ENCODE peak calls at places on chromosomes 12 and 14, in six cellular contexts. One of them, this sample, is unnamed. For H3K4me1, the result is how much of the 10 kb centered on the place peaks cover.

GRCh38 chr12:132194056-132194455 is 49.8 kb downstream of the NOC4L start:
- DNase-seq in ascending aorta: no peak
- DNase-seq in kidney: no peak
- DNase-seq in CD8-positive, alpha-beta T cell: no peak
- DNase-seq in thyroid gland: no peak
- DNase-seq in GM23248: peak
- DNase-seq in this sample: no peak

GRCh38 chr14:104334812-104335161 is 196.4 kb downstream of the KIF26A start:
- DNase-seq in kidney: no peak
- DNase-seq in ascending aorta: no peak
- DNase-seq in thyroid gland: no peak
- DNase-seq in GM23248: no peak
- DNase-seq in CD8-positive, alpha-beta T cell: no peak
- DNase-seq in this sample: no peak

GRCh38 chr12:18828987-18829386 is 91.1 kb downstream of the CAPZA3 start:
- DNase-seq in CD8-positive, alpha-beta T cell: no peak
- DNase-seq in kidney: no peak
- DNase-seq in GM23248: no peak
- DNase-seq in thyroid gland: no peak
- DNase-seq in ascending aorta: no peak
- DNase-seq in this sample: no peak

GRCh38 chr12:69846976-69847375 is 21.9 kb downstream of the MYRFL start:
- DNase-seq in CD8-positive, alpha-beta T cell: no peak
- DNase-seq in kidney: no peak
- DNase-seq in ascending aorta: no peak
- DNase-seq in GM23248: no peak
- DNase-seq in thyroid gland: no peak
- DNase-seq in this sample: no peak

GRCh38 chr12:92146865-92147264 is 1.2 kb upstream of the BTG1 start:
- DNase-seq in CD8-positive, alpha-beta T cell: no peak
- DNase-seq in kidney: no peak
- DNase-seq in ascending aorta: no peak
- DNase-seq in GM23248: peak
- DNase-seq in thyroid gland: no peak
- DNase-seq in this sample: no peak

GRCh38 chr12:13288501-13288900 is 92.0 kb downstream of the EMP1 start:
- DNase-seq in ascending aorta: no peak
- DNase-seq in thyroid gland: no peak
- DNase-seq in CD8-positive, alpha-beta T cell: no peak
- DNase-seq in GM23248: no peak
- DNase-seq in kidney: no peak
- DNase-seq in this sample: no peak

GRCh38 chr14:61003571-61003970 is 22.5 kb downstream of the SLC38A6 start:
- DNase-seq in CD8-positive, alpha-beta T cell: no peak
- DNase-seq in kidney: no peak
- DNase-seq in GM23248: peak
- DNase-seq in thyroid gland: no peak
- DNase-seq in ascending aorta: no peak
- DNase-seq in this sample: no peak

GRCh38 chr14:106174206-106174605 is 647.8 kb downstream of the TMEM121 start:
- DNase-seq in thyroid gland: no peak
- DNase-seq in kidney: no peak
- DNase-seq in CD8-positive, alpha-beta T cell: peak
- DNase-seq in GM23248: no peak
- DNase-seq in ascending aorta: no peak
- DNase-seq in this sample: no peak

GRCh38 chr14:67526676-67527459 is 6.2 kb upstream of the PLEKHH1 start:
- DNase-seq in ascending aorta: no peak
- DNase-seq in thyroid gland: peak
- DNase-seq in CD8-positive, alpha-beta T cell: peak
- DNase-seq in GM23248: peak
- DNase-seq in kidney: no peak
- DNase-seq in this sample: peak

DNA sequence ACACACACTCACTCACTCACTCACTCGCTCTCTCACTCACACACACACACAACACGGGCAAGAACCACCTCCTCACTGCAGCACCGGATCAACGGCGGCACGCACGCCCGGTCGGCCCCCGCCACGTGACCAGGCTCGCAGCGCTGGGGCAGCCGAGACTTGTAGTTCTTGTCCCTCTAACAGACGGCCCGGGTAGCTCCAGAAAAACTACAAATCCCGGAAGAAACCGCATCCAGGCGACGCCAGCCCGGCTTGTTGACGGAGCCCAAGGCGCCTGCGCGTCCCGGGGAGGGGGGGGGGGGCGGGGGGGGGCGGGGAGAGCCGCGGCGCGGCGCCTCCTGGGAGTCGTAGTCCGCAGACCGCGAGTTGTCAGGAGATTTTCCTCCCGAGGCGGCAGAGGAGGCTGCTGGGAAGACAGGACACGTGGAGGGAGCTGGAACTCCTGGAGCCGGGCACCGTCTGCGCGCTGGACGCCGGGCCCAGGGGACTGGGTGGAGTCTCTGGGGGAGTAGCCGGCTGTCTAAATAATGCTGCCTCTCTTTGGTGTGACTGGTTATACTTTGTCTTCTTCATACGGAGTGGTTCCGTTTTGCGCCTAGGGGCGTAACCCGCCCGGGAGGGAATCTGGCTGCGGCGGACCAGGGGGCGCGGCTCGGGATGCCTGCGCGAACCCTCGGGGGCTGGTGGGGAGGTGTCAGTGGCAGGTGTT is at the start of gene MAX:
- DNase-seq in GM23248: peak
- DNase-seq in CD8-positive, alpha-beta T cell: peak
- DNase-seq in thyroid gland: peak
- DNase-seq in ascending aorta: peak
- DNase-seq in kidney: peak
- DNase-seq in this sample: peak
- H3K4me3 ChIP-seq in GM23248: peak
- H3K4me3 ChIP-seq in CD8-positive, alpha-beta T cell: peak
- H3K4me3 ChIP-seq in thyroid gland: peak
- H3K4me3 ChIP-seq in ascending aorta: peak
- H3K4me3 ChIP-seq in kidney: peak
- H3K4me3 ChIP-seq in this sample: peak

GRCh38 chr12:113709456-113709855 is 237.8 kb upstream of the LHX5 start:
- DNase-seq in CD8-positive, alpha-beta T cell: no peak
- DNase-seq in GM23248: no peak
- DNase-seq in thyroid gland: no peak
- DNase-seq in ascending aorta: no peak
- DNase-seq in kidney: no peak
- DNase-seq in this sample: no peak
- H3K4me1 ChIP-seq in CD8-positive, alpha-beta T cell: under half
- H3K4me1 ChIP-seq in GM23248: under half
- H3K4me1 ChIP-seq in thyroid gland: under half
- H3K4me1 ChIP-seq in ascending aorta: under half
- H3K4me1 ChIP-seq in kidney: under half
- H3K4me1 ChIP-seq in this sample: under half

DNA sequence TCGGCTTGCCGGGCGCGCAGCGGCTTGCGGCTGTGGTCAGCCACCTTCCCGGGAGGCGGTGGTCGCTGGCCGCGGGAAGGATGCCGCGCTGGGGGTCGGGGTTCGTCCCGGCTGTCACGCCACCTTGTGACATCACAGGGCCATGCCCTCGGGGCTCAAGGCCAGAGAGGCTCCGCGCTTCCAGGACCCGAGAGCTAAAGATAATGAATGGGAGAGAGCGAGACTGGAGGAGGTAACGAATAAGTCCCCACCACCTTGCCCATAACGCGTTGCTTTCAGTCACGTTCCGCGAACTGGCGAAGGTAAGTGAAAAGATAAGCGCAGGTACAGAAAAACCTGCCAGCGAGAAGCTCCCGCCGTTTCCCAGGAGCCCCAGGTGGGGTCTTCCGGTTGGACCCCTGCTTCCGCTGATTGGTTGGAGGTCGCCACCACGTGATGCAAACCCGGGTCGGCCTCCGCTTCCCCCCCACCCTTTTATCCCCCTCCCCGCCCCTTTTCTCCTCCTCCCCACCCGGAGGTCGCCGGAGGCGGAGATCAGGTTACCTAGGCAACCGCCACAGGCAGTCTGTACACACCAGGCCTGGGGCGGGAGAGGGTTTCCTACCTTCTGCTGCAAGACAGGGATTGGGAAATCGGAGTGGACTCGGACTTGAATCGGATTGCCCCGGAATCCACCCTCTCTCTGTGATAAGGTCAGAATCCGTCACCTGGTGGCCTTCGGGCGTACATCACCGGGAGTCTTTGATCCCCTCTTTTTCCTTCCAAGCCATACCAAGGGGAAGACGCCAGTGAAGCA is at the start of gene LRRC9:
- DNase-seq in CD8-positive, alpha-beta T cell: peak
- DNase-seq in GM23248: peak
- DNase-seq in ascending aorta: no peak
- DNase-seq in thyroid gland: peak
- DNase-seq in kidney: peak
- DNase-seq in this sample: peak
- H3K4me3 ChIP-seq in CD8-positive, alpha-beta T cell: peak
- H3K4me3 ChIP-seq in GM23248: peak
- H3K4me3 ChIP-seq in ascending aorta: peak
- H3K4me3 ChIP-seq in thyroid gland: peak
- H3K4me3 ChIP-seq in kidney: peak
- H3K4me3 ChIP-seq in this sample: no peak

GRCh38 chr14:95515523-95516517 is 630 bp downstream of the SYNE3 start:
- DNase-seq in thyroid gland: peak
- DNase-seq in GM23248: peak
- DNase-seq in ascending aorta: no peak
- DNase-seq in CD8-positive, alpha-beta T cell: peak
- DNase-seq in kidney: peak
- DNase-seq in this sample: peak
- H3K4me1 ChIP-seq in thyroid gland: under half
- H3K4me1 ChIP-seq in GM23248: under half
- H3K4me1 ChIP-seq in ascending aorta: under half
- H3K4me1 ChIP-seq in CD8-positive, alpha-beta T cell: half or more
- H3K4me1 ChIP-seq in kidney: under half
- H3K4me1 ChIP-seq in this sample: under half

DNA sequence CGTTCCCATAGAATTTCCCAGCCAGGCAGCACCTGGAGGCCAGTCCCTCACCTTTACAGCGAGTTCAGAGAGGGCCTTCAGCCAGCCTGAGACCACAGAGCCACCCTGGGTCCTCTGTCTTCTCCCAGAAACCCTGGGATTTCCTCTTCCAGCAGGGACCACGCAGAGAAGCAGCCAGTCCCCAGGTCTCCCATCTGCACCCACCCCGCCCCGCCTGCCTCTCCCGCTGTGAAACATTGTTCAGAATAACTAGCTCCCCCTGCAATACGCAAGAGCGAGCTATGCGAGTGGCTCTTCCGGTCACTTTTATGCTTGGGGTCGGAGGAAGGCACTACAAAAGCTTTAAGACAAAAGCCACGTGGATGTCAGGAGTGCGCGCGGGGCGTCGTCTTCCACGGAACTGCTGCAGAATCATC is 77.8 kb downstream of the SERPINA3 start:
- DNase-seq in ascending aorta: no peak
- DNase-seq in thyroid gland: no peak
- DNase-seq in GM23248: no peak
- DNase-seq in kidney: no peak
- DNase-seq in CD8-positive, alpha-beta T cell: no peak
- DNase-seq in this sample: no peak
- H3K4me3 ChIP-seq in ascending aorta: no peak
- H3K4me3 ChIP-seq in thyroid gland: no peak
- H3K4me3 ChIP-seq in GM23248: no peak
- H3K4me3 ChIP-seq in kidney: no peak
- H3K4me3 ChIP-seq in CD8-positive, alpha-beta T cell: no peak
- H3K4me3 ChIP-seq in this sample: no peak